ENCODE peak calls at places on chromosome 1, in nine cellular contexts. K, I, V, C, S, B, H, Q and A are unnamed samples.

GRCh38 chr1:168141986-168142385 is 5.3 kb upstream of the GPR161 start:
- DNase-seq in K (no peak), I (no peak), V (no peak), C (no peak), S (no peak), B (no peak), H (no peak), Q (no peak), A (no peak)

GRCh38 chr1:16367258-16367967 is 371 bp downstream of the SZRD1 start:
- DNase-seq in K (peak), I (peak), V (peak), C (peak), S (peak), B (peak), H (peak), Q (peak), A (no peak)

GRCh38 chr1:212595229-212595628 is 13.3 kb upstream of the ATF3 start:
- DNase-seq in K (no peak), I (peak), V (no peak), C (no peak), S (no peak), B (no peak), H (no peak), Q (no peak), A (no peak)

GRCh38 chr1:40107290-40107959 is 10.4 kb upstream of the PPT1 start:
- DNase-seq in K (no peak), I (no peak), V (no peak), C (no peak), S (no peak), B (no peak), H (no peak), Q (no peak), A (no peak)

GRCh38 chr1:8165595-8166360 is 139.7 kb upstream of the ERRFI1 start:
- DNase-seq in K (no peak), I (no peak), V (no peak), C (no peak), S (no peak), B (no peak), H (no peak), Q (no peak), A (no peak)

GRCh38 chr1:214446772-214447556 is 104.4 kb downstream of the PTPN14 start:
- DNase-seq in K (peak), I (no peak), V (no peak), C (no peak), S (peak), B (peak), H (no peak), Q (no peak), A (peak)

GRCh38 chr1:193581338-193581737 is 394.9 kb upstream of the B3GALT2 start:
- DNase-seq in K (no peak), I (no peak), V (no peak), C (no peak), S (no peak), B (no peak), H (no peak), Q (no peak), A (no peak)

GRCh38 chr1:167342846-167343245 is 122.2 kb downstream of the POU2F1 start:
- DNase-seq in K (no peak), I (no peak), V (no peak), C (peak), S (no peak), B (no peak), H (no peak), Q (no peak), A (no peak)

GRCh38 chr1:203508463-203508862 is 14.5 kb downstream of the OPTC start:
- DNase-seq in K (no peak), I (no peak), V (no peak), C (no peak), S (no peak), B (no peak), H (no peak), Q (no peak), A (no peak)

GRCh38 chr1:91774520-91775203 is 111.3 kb downstream of the TGFBR3 start:
- DNase-seq in K (no peak), I (no peak), V (no peak), C (no peak), S (no peak), B (no peak), H (no peak), Q (no peak), A (no peak)

GRCh38 chr1:100989306-100990077 is 36.1 kb downstream of the DPH5 start:
- DNase-seq in K (peak), I (no peak), V (no peak), C (no peak), S (no peak), B (peak), H (no peak), Q (no peak), A (peak)

GRCh38 chr1:32215629-32216505 is 6.3 kb downstream of the TMEM234 start:
- DNase-seq in K (no peak), I (peak), V (no peak), C (peak), S (peak), B (no peak), H (no peak), Q (peak), A (no peak)

GRCh38 chr1:22259581-22260282 is 116.8 kb upstream of the WNT4 start:
- DNase-seq in K (no peak), I (no peak), V (no peak), C (peak), S (no peak), B (no peak), H (no peak), Q (no peak), A (no peak)

GRCh38 chr1:99527078-99527477 is 118.8 kb upstream of the PALMD start:
- DNase-seq in K (no peak), I (peak), V (no peak), C (no peak), S (no peak), B (no peak), H (no peak), Q (no peak), A (no peak)

GRCh38 chr1:245409341-245410195 is 254.8 kb downstream of the KIF26B start:
- DNase-seq in K (no peak), I (no peak), V (no peak), C (no peak), S (no peak), B (no peak), H (no peak), Q (no peak), A (peak)